ENCODE peak calls at places on chromosomes 11 and 22, in five cellular contexts. One of them, this sample, is unnamed.

GRCh38 chr11:5274340-5274739 is 4.6 kb upstream of the HBE1 start:
- DNase-seq in brain microvascular endothelial cell: no peak
- DNase-seq in PC-3: no peak
- DNase-seq in stomach: no peak
- DNase-seq in dorsolateral prefrontal cortex: no peak
- DNase-seq in this sample: no peak

GRCh38 chr11:79274636-79275315 is 166.1 kb downstream of the TENM4 start:
- DNase-seq in brain microvascular endothelial cell: no peak
- DNase-seq in PC-3: no peak
- DNase-seq in stomach: no peak
- DNase-seq in dorsolateral prefrontal cortex: no peak
- DNase-seq in this sample: no peak

GRCh38 chr11:116379185-116379828 is 393.5 kb downstream of the BUD13 start:
- DNase-seq in brain microvascular endothelial cell: peak
- DNase-seq in PC-3: peak
- DNase-seq in stomach: no peak
- DNase-seq in dorsolateral prefrontal cortex: no peak
- DNase-seq in this sample: peak

GRCh38 chr11:84384637-84385227 is 1098.6 kb upstream of the CCDC90B start:
- DNase-seq in brain microvascular endothelial cell: peak
- DNase-seq in PC-3: peak
- DNase-seq in stomach: peak
- DNase-seq in dorsolateral prefrontal cortex: peak
- DNase-seq in this sample: peak

GRCh38 chr22:41308544-41308947 is 7.2 kb downstream of the ZC3H7B start:
- DNase-seq in brain microvascular endothelial cell: no peak
- DNase-seq in PC-3: no peak
- DNase-seq in stomach: no peak
- DNase-seq in dorsolateral prefrontal cortex: no peak
- DNase-seq in this sample: no peak

GRCh38 chr22:17944205-17944725 is 80.1 kb downstream of the MICAL3 start:
- DNase-seq in brain microvascular endothelial cell: no peak
- DNase-seq in PC-3: no peak
- DNase-seq in stomach: no peak
- DNase-seq in dorsolateral prefrontal cortex: no peak
- DNase-seq in this sample: no peak

GRCh38 chr11:62324738-62325556 is 12.3 kb upstream of the ASRGL1 start:
- DNase-seq in brain microvascular endothelial cell: peak
- DNase-seq in PC-3: peak
- DNase-seq in stomach: no peak
- DNase-seq in dorsolateral prefrontal cortex: no peak
- DNase-seq in this sample: no peak

GRCh38 chr11:130181295-130182272 is 22.0 kb downstream of the ST14 start:
- DNase-seq in brain microvascular endothelial cell: peak
- DNase-seq in PC-3: peak
- DNase-seq in stomach: peak
- DNase-seq in dorsolateral prefrontal cortex: no peak
- DNase-seq in this sample: no peak

GRCh38 chr22:46079093-46079860 is 71.0 kb upstream of the PPARA start:
- DNase-seq in brain microvascular endothelial cell: no peak
- DNase-seq in PC-3: no peak
- DNase-seq in stomach: peak
- DNase-seq in dorsolateral prefrontal cortex: no peak
- DNase-seq in this sample: no peak

GRCh38 chr11:134252539-134253188 is 488 bp downstream of the THYN1 start:
- DNase-seq in brain microvascular endothelial cell: peak
- DNase-seq in PC-3: peak
- DNase-seq in stomach: no peak
- DNase-seq in dorsolateral prefrontal cortex: peak
- DNase-seq in this sample: no peak

GRCh38 chr11:73330569-73331093 is 22.6 kb downstream of the ARHGEF17 start:
- DNase-seq in brain microvascular endothelial cell: peak
- DNase-seq in PC-3: peak
- DNase-seq in stomach: no peak
- DNase-seq in dorsolateral prefrontal cortex: no peak
- DNase-seq in this sample: no peak
- TF ChIP-seq CTCF in brain microvascular endothelial cell: peak
- TF ChIP-seq CTCF in PC-3: peak
- TF ChIP-seq CTCF in stomach: no peak
- TF ChIP-seq CTCF in dorsolateral prefrontal cortex: peak
- TF ChIP-seq CTCF in this sample: no peak

DNA sequence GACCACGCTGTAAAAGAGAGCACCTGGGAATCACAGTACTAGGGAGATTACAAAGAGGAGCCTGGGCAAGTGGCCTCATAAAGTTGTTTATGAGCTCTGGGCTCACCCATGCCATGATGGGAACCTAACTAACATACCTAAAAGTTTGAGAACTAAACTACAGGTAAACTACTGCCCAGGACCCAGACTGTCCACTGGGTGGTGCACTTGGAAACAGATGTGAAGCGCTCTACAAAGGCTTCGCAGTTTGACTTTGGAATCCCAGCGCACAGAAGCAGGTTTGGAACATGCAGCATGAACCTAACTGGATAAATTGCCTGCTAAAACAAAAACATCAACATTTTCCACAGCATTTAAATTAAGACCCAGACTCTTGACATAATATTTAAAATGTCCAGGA is 418.6 kb downstream of the FAM181B start:
- DNase-seq in brain microvascular endothelial cell: no peak
- DNase-seq in PC-3: peak
- DNase-seq in stomach: no peak
- DNase-seq in dorsolateral prefrontal cortex: no peak
- DNase-seq in this sample: peak
- TF ChIP-seq CTCF in brain microvascular endothelial cell: no peak
- TF ChIP-seq CTCF in PC-3: peak
- TF ChIP-seq CTCF in stomach: peak
- TF ChIP-seq CTCF in dorsolateral prefrontal cortex: no peak
- TF ChIP-seq CTCF in this sample: peak

GRCh38 chr22:29724843-29725242 is 5.0 kb downstream of the CABP7 start:
- DNase-seq in brain microvascular endothelial cell: no peak
- DNase-seq in PC-3: no peak
- DNase-seq in stomach: no peak
- DNase-seq in dorsolateral prefrontal cortex: no peak
- DNase-seq in this sample: no peak

GRCh38 chr22:29729161-29729560 is 9.4 kb downstream of the CABP7 start:
- DNase-seq in brain microvascular endothelial cell: no peak
- DNase-seq in PC-3: no peak
- DNase-seq in stomach: no peak
- DNase-seq in dorsolateral prefrontal cortex: no peak
- DNase-seq in this sample: no peak

GRCh38 chr22:29726512-29727247 is 6.9 kb downstream of the CABP7 start:
- DNase-seq in brain microvascular endothelial cell: no peak
- DNase-seq in PC-3: no peak
- DNase-seq in stomach: no peak
- DNase-seq in dorsolateral prefrontal cortex: no peak
- DNase-seq in this sample: no peak

GRCh38 chr22:29726104-29726503 is 6.3 kb downstream of the CABP7 start:
- DNase-seq in brain microvascular endothelial cell: no peak
- DNase-seq in PC-3: no peak
- DNase-seq in stomach: no peak
- DNase-seq in dorsolateral prefrontal cortex: no peak
- DNase-seq in this sample: no peak

GRCh38 chr22:29727248-29727551 is 7.4 kb downstream of the CABP7 start:
- DNase-seq in brain microvascular endothelial cell: no peak
- DNase-seq in PC-3: no peak
- DNase-seq in stomach: peak
- DNase-seq in dorsolateral prefrontal cortex: no peak
- DNase-seq in this sample: peak
- TF ChIP-seq CTCF in brain microvascular endothelial cell: peak
- TF ChIP-seq CTCF in PC-3: peak
- TF ChIP-seq CTCF in stomach: no peak
- TF ChIP-seq CTCF in dorsolateral prefrontal cortex: peak
- TF ChIP-seq CTCF in this sample: no peak

GRCh38 chr11:67694875-67695555 is 20.6 kb upstream of the ALDH3B2 start:
- DNase-seq in brain microvascular endothelial cell: no peak
- DNase-seq in PC-3: no peak
- DNase-seq in stomach: no peak
- DNase-seq in dorsolateral prefrontal cortex: no peak
- DNase-seq in this sample: no peak

GRCh38 chr11:67687986-67688385 is 13.6 kb upstream of the ALDH3B2 start:
- DNase-seq in brain microvascular endothelial cell: no peak
- DNase-seq in PC-3: no peak
- DNase-seq in stomach: no peak
- DNase-seq in dorsolateral prefrontal cortex: no peak
- DNase-seq in this sample: no peak

GRCh38 chr11:67695606-67696005 is 21.2 kb upstream of the ALDH3B2 start:
- DNase-seq in brain microvascular endothelial cell: no peak
- DNase-seq in PC-3: no peak
- DNase-seq in stomach: no peak
- DNase-seq in dorsolateral prefrontal cortex: no peak
- DNase-seq in this sample: no peak

GRCh38 chr11:67689178-67689577 is 14.8 kb upstream of the ALDH3B2 start:
- DNase-seq in brain microvascular endothelial cell: no peak
- DNase-seq in PC-3: no peak
- DNase-seq in stomach: no peak
- DNase-seq in dorsolateral prefrontal cortex: no peak
- DNase-seq in this sample: no peak

DNA sequence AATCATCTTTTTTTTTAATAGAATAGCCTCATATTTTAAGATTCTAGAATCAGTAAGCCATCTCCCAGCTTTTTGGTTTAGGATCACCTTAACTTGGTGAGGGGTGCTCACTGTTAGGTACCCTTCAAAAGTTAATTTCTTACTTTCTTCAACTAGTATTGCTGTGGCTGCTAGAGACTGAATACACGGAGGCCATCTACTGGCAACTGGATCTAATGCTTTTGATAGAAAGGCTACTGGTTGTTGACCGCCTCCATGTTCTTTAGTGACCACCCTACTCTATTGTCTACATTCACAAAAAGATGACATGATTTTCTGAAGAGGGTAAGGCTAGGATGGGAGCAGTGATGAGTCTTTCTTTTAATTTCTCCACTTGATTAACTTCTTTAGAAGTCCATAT is 16.7 kb upstream of the ALDH3B2 start:
- DNase-seq in brain microvascular endothelial cell: no peak
- DNase-seq in PC-3: peak
- DNase-seq in stomach: no peak
- DNase-seq in dorsolateral prefrontal cortex: no peak
- DNase-seq in this sample: no peak
- TF ChIP-seq CTCF in brain microvascular endothelial cell: peak
- TF ChIP-seq CTCF in PC-3: peak
- TF ChIP-seq CTCF in stomach: no peak
- TF ChIP-seq CTCF in dorsolateral prefrontal cortex: no peak
- TF ChIP-seq CTCF in this sample: no peak

GRCh38 chr11:75031771-75032549 is 43.2 kb downstream of the NEU3 start:
- DNase-seq in brain microvascular endothelial cell: peak
- DNase-seq in PC-3: peak
- DNase-seq in stomach: peak
- DNase-seq in dorsolateral prefrontal cortex: no peak
- DNase-seq in this sample: peak
- TF ChIP-seq CTCF in brain microvascular endothelial cell: peak
- TF ChIP-seq CTCF in PC-3: peak
- TF ChIP-seq CTCF in stomach: peak
- TF ChIP-seq CTCF in dorsolateral prefrontal cortex: peak
- TF ChIP-seq CTCF in this sample: peak

DNA sequence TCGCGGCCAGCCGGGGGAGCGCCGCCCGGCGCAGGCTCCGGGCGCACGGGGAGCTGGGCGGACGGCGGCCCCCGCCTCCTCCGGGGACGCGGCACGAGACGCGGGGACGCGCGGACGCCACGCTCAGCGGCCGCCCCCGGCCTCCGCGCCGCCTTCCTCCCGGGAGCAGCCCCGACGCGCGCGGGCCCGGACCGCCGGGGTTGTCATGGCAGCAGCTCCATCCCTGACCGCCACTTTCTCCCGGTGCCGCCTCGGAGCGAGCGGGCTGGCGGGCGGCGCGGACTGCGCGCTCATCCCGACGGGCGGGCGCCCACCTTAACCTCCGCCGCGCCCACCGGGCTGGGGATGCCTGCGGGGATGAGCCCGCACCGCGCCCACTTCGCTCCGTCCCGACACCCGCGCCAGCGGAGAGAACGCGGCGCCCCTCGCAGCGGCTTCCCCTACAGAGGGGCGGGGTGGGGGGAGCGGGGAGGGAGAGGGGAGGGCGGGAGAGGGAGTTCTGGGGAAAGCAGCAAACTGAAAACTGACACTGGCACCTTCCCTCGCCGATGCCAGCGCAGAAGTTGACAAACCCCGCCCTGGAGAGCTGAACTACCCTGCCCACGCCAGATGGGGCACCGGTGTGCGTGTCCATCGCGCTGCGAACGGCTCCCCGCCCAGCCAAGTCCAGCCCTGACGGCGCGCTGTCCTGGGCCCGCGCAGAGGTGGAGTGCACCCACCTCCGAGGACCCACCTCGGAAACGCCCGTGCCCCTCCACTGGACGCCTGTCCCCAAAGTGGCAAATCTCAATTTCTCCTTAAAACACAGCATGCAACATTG is 588.4 kb downstream of the OPCML start:
- DNase-seq in brain microvascular endothelial cell: no peak
- DNase-seq in PC-3: no peak
- DNase-seq in stomach: no peak
- DNase-seq in dorsolateral prefrontal cortex: peak
- DNase-seq in this sample: no peak
- TF ChIP-seq CTCF in brain microvascular endothelial cell: peak
- TF ChIP-seq CTCF in PC-3: no peak
- TF ChIP-seq CTCF in stomach: no peak
- TF ChIP-seq CTCF in dorsolateral prefrontal cortex: peak
- TF ChIP-seq CTCF in this sample: no peak

GRCh38 chr11:114199051-114199450 is 97.1 kb upstream of the NNMT start:
- DNase-seq in brain microvascular endothelial cell: no peak
- DNase-seq in PC-3: no peak
- DNase-seq in stomach: no peak
- DNase-seq in dorsolateral prefrontal cortex: no peak
- DNase-seq in this sample: no peak

GRCh38 chr11:114193730-114194674 is 102.2 kb upstream of the NNMT start:
- DNase-seq in brain microvascular endothelial cell: no peak
- DNase-seq in PC-3: no peak
- DNase-seq in stomach: no peak
- DNase-seq in dorsolateral prefrontal cortex: no peak
- DNase-seq in this sample: no peak

GRCh38 chr11:114197799-114198500 is 98.2 kb upstream of the NNMT start:
- DNase-seq in brain microvascular endothelial cell: peak
- DNase-seq in PC-3: peak
- DNase-seq in stomach: peak
- DNase-seq in dorsolateral prefrontal cortex: peak
- DNase-seq in this sample: no peak

GRCh38 chr11:114196994-114197702 is 99.1 kb upstream of the NNMT start:
- DNase-seq in brain microvascular endothelial cell: no peak
- DNase-seq in PC-3: no peak
- DNase-seq in stomach: no peak
- DNase-seq in dorsolateral prefrontal cortex: no peak
- DNase-seq in this sample: no peak

GRCh38 chr11:114195981-114196731 is 100.0 kb upstream of the NNMT start:
- DNase-seq in brain microvascular endothelial cell: no peak
- DNase-seq in PC-3: peak
- DNase-seq in stomach: peak
- DNase-seq in dorsolateral prefrontal cortex: no peak
- DNase-seq in this sample: no peak
- TF ChIP-seq CTCF in brain microvascular endothelial cell: peak
- TF ChIP-seq CTCF in PC-3: no peak
- TF ChIP-seq CTCF in stomach: no peak
- TF ChIP-seq CTCF in dorsolateral prefrontal cortex: no peak
- TF ChIP-seq CTCF in this sample: no peak

This sample was measured in mesothelial cell of epicardium.